ENCODE peak calls at places on chromosomes 13 and 19, in seven cellular contexts. V, A, T, Z, O, K and B are unnamed samples.

GRCh38 chr19:33801411-33801810 is 4.7 kb downstream of the KCTD15 start:
- DNase-seq in V (no peak), A (no peak), T (no peak), Z (no peak), O (no peak), K (no peak), B (no peak)

GRCh38 chr19:4216832-4217231 is 12.5 kb upstream of the EBI3 start:
- DNase-seq in V (no peak), A (no peak), T (no peak), Z (no peak), O (no peak), K (no peak), B (no peak)

GRCh38 chr19:14062558-14062855 is 631 bp upstream of the PALM3 start:
- DNase-seq in V (no peak), A (no peak), T (no peak), Z (no peak), O (no peak), K (no peak), B (no peak)

GRCh38 chr13:69737129-69737935 is 370.3 kb upstream of the ATXN8OS start:
- DNase-seq in V (no peak), A (no peak), T (no peak), Z (no peak), O (no peak), K (no peak), B (no peak)

GRCh38 chr13:95573226-95573625 is 20.7 kb downstream of the CLDN10 start:
- DNase-seq in V (no peak), A (no peak), T (no peak), Z (no peak), O (no peak), K (no peak), B (no peak)

GRCh38 chr19:33064117-33064777 is 441 bp downstream of the RHPN2 start:
- DNase-seq in V (no peak), A (no peak), T (peak), Z (no peak), O (peak), K (peak), B (no peak)

GRCh38 chr19:9885077-9885552 is 50.0 kb downstream of the PIN1 start:
- DNase-seq in V (no peak), A (no peak), T (peak), Z (no peak), O (no peak), K (no peak), B (no peak)

GRCh38 chr19:17394891-17395415 is 957 bp upstream of the CCDC194 start:
- DNase-seq in V (peak), A (no peak), T (peak), Z (no peak), O (peak), K (peak), B (no peak)

GRCh38 chr13:76944457-76944856 is 3.9 kb upstream of the ACOD1 start:
- DNase-seq in V (no peak), A (no peak), T (no peak), Z (no peak), O (no peak), K (no peak), B (no peak)

GRCh38 chr13:29847501-29847983 is 2.9 kb downstream of the UBL3 start:
- DNase-seq in V (no peak), A (no peak), T (peak), Z (no peak), O (no peak), K (no peak), B (peak)

GRCh38 chr13:114143806-114144605 is 11.6 kb upstream of the RASA3 start:
- DNase-seq in V (peak), A (no peak), T (peak), Z (no peak), O (peak), K (peak), B (peak)

GRCh38 chr13:22744688-22745452 is 435.9 kb upstream of the SGCG start:
- DNase-seq in V (peak), A (no peak), T (no peak), Z (no peak), O (no peak), K (no peak), B (no peak)

GRCh38 chr19:3184847-3185481 is 766 bp upstream of the NCLN start:
- DNase-seq in V (no peak), A (no peak), T (peak), Z (no peak), O (peak), K (no peak), B (no peak)

GRCh38 chr19:50461066-50461875 is 15.0 kb upstream of the EMC10 start:
- DNase-seq in V (peak), A (peak), T (peak), Z (peak), O (peak), K (peak), B (peak)

GRCh38 chr13:27022571-27023311 is 148.9 kb downstream of the USP12 start:
- DNase-seq in V (no peak), A (no peak), T (no peak), Z (peak), O (no peak), K (no peak), B (peak)

GRCh38 chr13:69567514-69567913 is 540.1 kb upstream of the ATXN8OS start:
- DNase-seq in V (no peak), A (no peak), T (no peak), Z (no peak), O (no peak), K (no peak), B (no peak)

GRCh38 chr13:112106467-112107141 is 39.7 kb downstream of the SOX1 start:
- DNase-seq in V (no peak), A (no peak), T (no peak), Z (no peak), O (no peak), K (no peak), B (peak)

GRCh38 chr19:12834418-12834943 is at the start of gene RTBDN:
- DNase-seq in V (no peak), A (no peak), T (no peak), Z (no peak), O (no peak), K (no peak), B (no peak)

GRCh38 chr19:3770136-3771032 is 1.6 kb downstream of the RAX2 start:
- DNase-seq in V (no peak), A (no peak), T (peak), Z (no peak), O (no peak), K (no peak), B (no peak)

GRCh38 chr13:113840541-113841354 is 23.1 kb downstream of the GAS6 start:
- DNase-seq in V (no peak), A (no peak), T (no peak), Z (no peak), O (no peak), K (no peak), B (no peak)

GRCh38 chr13:111241862-111242261 is 78.6 kb upstream of the TEX29 start:
- DNase-seq in V (no peak), A (no peak), T (no peak), Z (no peak), O (no peak), K (no peak), B (no peak)

GRCh38 chr13:48233097-48233885 is at the start of gene ITM2B:
- DNase-seq in V (peak), A (no peak), T (peak), Z (no peak), O (peak), K (peak), B (peak)

GRCh38 chr19:38691938-38692457 is 44.5 kb downstream of the ACTN4 start:
- DNase-seq in V (peak), A (no peak), T (peak), Z (peak), O (no peak), K (no peak), B (no peak)

GRCh38 chr13:41917641-41918040 is 43.3 kb downstream of the VWA8 start:
- DNase-seq in V (no peak), A (no peak), T (no peak), Z (no peak), O (no peak), K (no peak), B (no peak)

GRCh38 chr13:20053016-20053415 is 94.5 kb downstream of the ZMYM2 start:
- DNase-seq in V (no peak), A (no peak), T (no peak), Z (no peak), O (no peak), K (no peak), B (no peak)

GRCh38 chr19:29541473-29542253 is 15.9 kb downstream of the VSTM2B start:
- DNase-seq in V (no peak), A (no peak), T (no peak), Z (no peak), O (no peak), K (no peak), B (no peak)
- TF ChIP-seq SIN3A in V (no peak), A (no peak), T (no peak), Z (no peak), O (no peak), K (no peak), B (no peak)

GRCh38 chr19:1315470-1316166 is 29.9 kb downstream of the EFNA2 start:
- DNase-seq in V (peak), A (no peak), T (peak), Z (no peak), O (peak), K (peak), B (no peak)

GRCh38 chr19:1316466-1316865 is 30.8 kb downstream of the EFNA2 start:
- DNase-seq in V (no peak), A (no peak), T (no peak), Z (no peak), O (no peak), K (no peak), B (no peak)

GRCh38 chr19:1317274-1317673 is 31.6 kb downstream of the EFNA2 start:
- DNase-seq in V (no peak), A (no peak), T (no peak), Z (no peak), O (no peak), K (no peak), B (no peak)

GRCh38 chr19:1321539-1321938 is 35.9 kb downstream of the EFNA2 start:
- DNase-seq in V (no peak), A (no peak), T (no peak), Z (no peak), O (no peak), K (no peak), B (no peak)

DNA sequence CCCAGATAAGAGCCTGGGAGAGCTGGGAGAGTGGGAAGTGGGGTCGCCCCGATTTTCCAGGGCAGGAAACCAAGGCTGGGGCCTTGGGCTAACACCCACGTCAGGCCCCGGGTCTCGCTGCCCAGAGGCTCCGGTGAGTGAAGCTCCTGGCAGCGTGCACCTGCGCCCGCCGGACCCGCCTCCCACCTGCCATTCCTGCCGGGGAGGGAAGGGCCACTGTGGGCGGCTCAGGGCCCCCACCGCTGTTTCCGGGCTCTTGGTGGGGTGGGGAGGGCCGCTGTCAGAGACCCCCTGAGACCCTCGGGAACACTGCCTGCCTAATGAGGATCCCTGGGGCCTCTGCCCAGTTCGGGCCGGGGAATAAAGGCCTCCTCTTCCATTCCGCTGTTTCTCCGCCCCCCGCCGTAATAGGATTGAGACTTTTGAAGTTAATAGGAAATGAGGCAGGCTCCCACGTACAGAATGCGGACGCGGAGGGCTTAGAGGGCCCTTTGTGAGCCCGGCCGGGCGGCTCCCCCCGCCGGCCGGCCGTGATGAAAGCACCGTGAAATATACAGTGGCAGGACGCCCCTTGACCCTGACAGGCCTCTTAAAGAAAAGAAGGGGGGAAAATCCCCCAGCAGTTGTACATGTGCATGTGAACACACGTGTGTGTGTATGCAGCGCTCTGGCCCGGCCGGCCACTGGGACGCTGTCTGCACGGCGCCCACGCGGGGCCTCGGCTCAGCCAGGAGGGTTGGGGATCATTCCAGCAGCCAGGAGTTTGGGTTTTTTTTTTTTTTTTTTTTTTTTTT is 33.2 kb downstream of the EFNA2 start:
- DNase-seq in V (no peak), A (no peak), T (peak), Z (no peak), O (no peak), K (no peak), B (no peak)
- TF ChIP-seq SIN3A in V (no peak), A (no peak), T (no peak), Z (no peak), O (no peak), K (no peak), B (no peak)

DNA sequence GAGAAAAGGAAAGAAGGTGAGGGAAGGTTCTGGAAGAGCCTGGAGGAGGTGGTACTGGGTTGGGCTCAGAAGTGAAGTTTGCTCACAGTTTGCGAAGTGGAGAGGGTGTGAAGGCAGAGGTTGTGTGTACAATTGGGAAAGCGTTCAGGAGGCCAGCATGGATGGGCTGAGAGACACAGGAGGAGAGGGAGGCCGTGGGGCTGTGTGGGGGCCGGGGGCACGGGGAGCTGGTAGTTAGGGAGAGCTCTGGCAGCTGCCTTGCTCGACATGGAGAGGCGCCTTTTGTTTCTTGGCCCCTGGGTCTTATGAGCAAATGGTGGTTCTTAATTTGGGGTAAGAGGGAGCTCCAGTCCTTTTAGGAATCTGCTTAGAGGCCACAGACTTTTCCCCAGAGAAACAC is 16.7 kb downstream of the BICRA start:
- DNase-seq in V (no peak), A (no peak), T (no peak), Z (no peak), O (no peak), K (no peak), B (no peak)
- TF ChIP-seq SIN3A in V (no peak), A (no peak), T (no peak), Z (no peak), O (no peak), K (no peak), B (no peak)

DNA sequence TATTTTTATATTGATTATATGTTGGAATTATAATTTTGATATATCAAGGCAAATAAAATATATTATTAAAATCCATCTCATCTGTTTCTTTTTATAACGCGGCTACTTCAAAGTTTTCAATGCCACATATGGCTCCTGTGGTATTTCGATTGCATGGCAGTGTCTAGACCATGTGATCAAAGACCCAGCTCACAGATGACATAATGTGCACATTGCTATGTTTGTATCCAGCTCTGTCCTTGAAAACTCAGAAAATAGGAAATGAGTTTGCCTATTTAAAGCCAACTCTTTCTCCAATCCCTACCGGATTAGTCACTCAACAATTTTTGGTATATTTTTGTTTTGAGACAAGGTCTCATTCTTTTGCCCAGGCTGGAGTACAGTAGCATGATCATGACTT is 26.2 kb downstream of the TMTC4 start:
- DNase-seq in V (no peak), A (no peak), T (no peak), Z (no peak), O (no peak), K (no peak), B (no peak)
- TF ChIP-seq SIN3A in V (no peak), A (no peak), T (no peak), Z (no peak), O (no peak), K (no peak), B (no peak)

GRCh38 chr19:45629704-45630103 is 9.5 kb downstream of the EML2 start:
- DNase-seq in V (no peak), A (no peak), T (no peak), Z (no peak), O (no peak), K (no peak), B (no peak)

GRCh38 chr19:45632468-45633196 is 6.6 kb downstream of the EML2 start:
- DNase-seq in V (peak), A (no peak), T (peak), Z (no peak), O (peak), K (peak), B (no peak)

GRCh38 chr19:45636275-45636674 is 2.9 kb downstream of the EML2 start:
- DNase-seq in V (no peak), A (no peak), T (no peak), Z (no peak), O (no peak), K (no peak), B (no peak)

DNA sequence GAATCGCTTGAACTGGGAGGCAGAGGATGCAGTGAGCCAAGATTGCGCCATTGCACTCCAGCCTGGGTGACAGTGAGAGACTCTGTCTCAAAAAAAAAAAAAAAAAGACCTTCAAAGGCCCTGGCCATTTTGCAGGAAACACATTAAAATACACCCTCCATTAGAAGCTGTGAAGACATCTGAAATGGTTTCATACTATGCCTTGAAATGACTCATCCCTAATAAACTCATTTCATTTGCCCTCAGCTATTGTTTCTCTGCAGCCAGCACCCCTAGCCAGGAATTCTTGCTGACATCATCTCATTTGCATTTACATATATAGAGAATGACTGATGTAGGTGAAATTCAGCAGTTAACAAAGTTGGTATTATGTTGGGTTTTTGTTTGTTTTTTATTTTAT is 8.7 kb downstream of the EML2 start:
- DNase-seq in V (peak), A (peak), T (peak), Z (no peak), O (no peak), K (no peak), B (no peak)
- TF ChIP-seq SIN3A in V (no peak), A (no peak), T (no peak), Z (no peak), O (no peak), K (no peak), B (no peak)

GRCh38 chr13:90375851-90376250 is 971.6 kb upstream of the MIR17HG start:
- DNase-seq in V (no peak), A (no peak), T (no peak), Z (no peak), O (no peak), K (no peak), B (no peak)
- TF ChIP-seq SIN3A in V (no peak), A (no peak), T (no peak), Z (no peak), O (no peak), K (no peak), B (no peak)

GRCh38 chr13:54637377-54637776 is 1608.8 kb downstream of the OLFM4 start:
- DNase-seq in V (no peak), A (no peak), T (no peak), Z (no peak), O (no peak), K (no peak), B (peak)
- TF ChIP-seq SIN3A in V (no peak), A (no peak), T (no peak), Z (no peak), O (no peak), K (no peak), B (no peak)

GRCh38 chr19:45764487-45764886 is 4.6 kb downstream of the SIX5 start:
- DNase-seq in V (no peak), A (no peak), T (peak), Z (no peak), O (no peak), K (peak), B (no peak)

GRCh38 chr19:45763691-45764294 is 5.3 kb downstream of the SIX5 start:
- DNase-seq in V (no peak), A (no peak), T (peak), Z (no peak), O (no peak), K (peak), B (no peak)

GRCh38 chr19:45765365-45766292 is 3.4 kb downstream of the SIX5 start:
- DNase-seq in V (no peak), A (no peak), T (peak), Z (no peak), O (no peak), K (no peak), B (no peak)

GRCh38 chr19:45766293-45766918 is 2.6 kb downstream of the SIX5 start:
- DNase-seq in V (no peak), A (no peak), T (peak), Z (no peak), O (no peak), K (no peak), B (no peak)

DNA sequence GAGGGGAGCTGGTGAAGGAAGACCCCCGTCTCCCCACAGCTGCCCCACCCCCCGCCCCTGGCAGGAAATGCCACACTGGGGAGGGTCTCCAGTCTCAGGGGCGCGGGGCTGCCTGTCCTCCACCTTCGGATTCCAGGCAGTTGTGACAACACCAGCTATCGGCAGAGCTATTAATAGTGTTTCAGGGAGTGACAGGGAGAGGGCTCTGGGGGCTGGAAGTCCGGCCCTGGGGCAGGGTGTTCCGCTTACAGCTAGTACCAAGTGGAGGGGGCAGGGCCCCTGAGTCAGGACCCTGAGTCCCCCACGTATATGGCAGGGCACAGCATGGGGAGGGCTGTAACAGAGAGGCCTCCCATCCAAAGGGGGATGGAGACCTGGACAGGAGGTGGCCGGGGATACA is 4.1 kb downstream of the SIX5 start:
- DNase-seq in V (no peak), A (no peak), T (peak), Z (no peak), O (no peak), K (peak), B (no peak)
- TF ChIP-seq SIN3A in V (no peak), A (no peak), T (no peak), Z (no peak), O (no peak), K (no peak), B (no peak)

GRCh38 chr19:1161716-1162115 is 12.4 kb downstream of the SBNO2 start:
- DNase-seq in V (no peak), A (no peak), T (no peak), Z (no peak), O (peak), K (no peak), B (no peak)
- TF ChIP-seq SIN3A in V (no peak), A (no peak), T (no peak), Z (no peak), O (no peak), K (no peak), B (no peak)

GRCh38 chr13:38897521-38897920 is 93.1 kb downstream of the STOML3 start:
- DNase-seq in V (no peak), A (no peak), T (no peak), Z (no peak), O (no peak), K (no peak), B (no peak)
- TF ChIP-seq SIN3A in V (no peak), A (no peak), T (no peak), Z (no peak), O (no peak), K (no peak), B (no peak)